ENCODE peak calls at places on chromosome 12, in four cellular contexts. M is left lung, A is tibial nerve, R is Peyer's patch. Z is an unnamed sample.

GRCh38 chr12:52005903-52006703 is 643 bp upstream of the TAMALIN start:
- DNase-seq in A (peak; percentile 47), R (peak; percentile 79), M (peak; percentile 86), Z (no peak)

GRCh38 chr12:12683725-12684124 is 12.3 kb downstream of the GPR19 start:
- DNase-seq in R (no peak), M (no peak), A (no peak), Z (no peak)

GRCh38 chr12:11761869-11762567 is 112.5 kb downstream of the ETV6 start:
- DNase-seq in A (no peak), M (no peak), R (no peak), Z (no peak)

GRCh38 chr12:105741786-105742566 is 396.8 kb downstream of the NUAK1 start:
- DNase-seq in R (no peak), A (no peak), M (no peak), Z (no peak)

GRCh38 chr12:8664228-8664963 is 1.8 kb upstream of the MFAP5 start:
- DNase-seq in R (no peak), M (no peak), A (peak; percentile 67), Z (no peak)

GRCh38 chr12:18634382-18634781 is 103.4 kb downstream of the PLCZ1 start:
- DNase-seq in R (no peak), A (no peak), M (no peak), Z (no peak)

GRCh38 chr12:122336015-122336946 is 70.0 kb upstream of the VPS33A start:
- DNase-seq in R (no peak), A (no peak), M (no peak), Z (no peak)

GRCh38 chr12:64187370-64187769 is 34.7 kb downstream of the KICS2 start:
- DNase-seq in R (no peak), A (no peak), M (no peak), Z (no peak)

GRCh38 chr12:93366427-93366826 is 11.3 kb upstream of the NUDT4 start:
- DNase-seq in A (no peak), R (no peak), M (no peak), Z (no peak)

GRCh38 chr12:107564946-107565345 is 120.7 kb upstream of the PWP1 start:
- DNase-seq in R (no peak), A (no peak), M (no peak), Z (no peak)

GRCh38 chr12:77855548-77855947 is 24.9 kb downstream of the NAV3 start:
- DNase-seq in A (no peak), R (no peak), M (no peak), Z (no peak)

GRCh38 chr12:67456281-67456918 is 187.2 kb downstream of the CAND1 start:
- DNase-seq in A (peak; percentile 45), R (no peak), M (no peak), Z (no peak)

GRCh38 chr12:93974252-93974651 is 174.1 kb upstream of the PLXNC1 start:
- DNase-seq in A (no peak), R (no peak), M (no peak), Z (no peak)

GRCh38 chr12:27064397-27065342 is 17.7 kb downstream of the C12orf71 start:
- DNase-seq in R (no peak), M (no peak), A (no peak), Z (no peak)

GRCh38 chr12:39839072-39839471 is 219.5 kb upstream of the ABCD2 start:
- DNase-seq in A (no peak), M (no peak), R (no peak), Z (no peak)

GRCh38 chr12:17976202-17976601 is 113.8 kb downstream of the RERGL start:
- DNase-seq in R (no peak), A (no peak), M (no peak), Z (no peak)

GRCh38 chr12:15435597-15435996 is 113.3 kb downstream of the PTPRO start:
- DNase-seq in R (no peak), A (no peak), M (no peak), Z (no peak)

GRCh38 chr12:12323606-12324005 is 26.4 kb downstream of the MANSC1 start:
- DNase-seq in R (no peak), M (no peak), A (no peak), Z (no peak)

GRCh38 chr12:11730299-11731041 is 81.0 kb downstream of the ETV6 start:
- DNase-seq in R (peak; percentile 74), M (no peak), A (no peak), Z (no peak)

GRCh38 chr12:1093166-1093751 is 102.2 kb downstream of the ERC1 start:
- DNase-seq in M (no peak), R (no peak), A (peak; percentile 74), Z (no peak)

GRCh38 chr12:48924617-48925217 is 575 bp downstream of the FKBP11 start:
- DNase-seq in R (peak; percentile 77), A (peak; percentile 25), M (peak; percentile 40), Z (peak; percentile 72)

GRCh38 chr12:108029081-108029790 is 99.9 kb upstream of the WSCD2 start:
- DNase-seq in A (no peak), M (no peak), R (no peak), Z (no peak)

GRCh38 chr12:117684471-117684870 is 284.3 kb downstream of the KSR2 start:
- DNase-seq in A (no peak), R (no peak), M (no peak), Z (no peak)

GRCh38 chr12:31491819-31492598 is 98.9 kb downstream of the DENND5B start:
- DNase-seq in M (no peak), R (no peak), A (no peak), Z (no peak)

GRCh38 chr12:5489760-5490432 is 58.0 kb downstream of the NTF3 start:
- DNase-seq in M (no peak), A (no peak), R (no peak), Z (no peak)

GRCh38 chr12:49187184-49187583 is 1.7 kb downstream of the TUBA1A start:
- DNase-seq in M (no peak), A (peak; percentile 68), R (no peak), Z (no peak)

GRCh38 chr12:90250766-90251165 is 542.1 kb upstream of the ATP2B1 start:
- DNase-seq in R (no peak), A (peak; percentile 64), M (no peak), Z (no peak)

GRCh38 chr12:7433276-7433822 is 10.6 kb downstream of the CD163L1 start:
- DNase-seq in A (no peak), M (no peak), R (no peak), Z (no peak)

GRCh38 chr12:109832534-109833306 is 478 bp downstream of the TRPV4 start:
- DNase-seq in M (no peak), A (no peak), R (no peak), Z (no peak)
- TF ChIP-seq CTCF in M (no peak), A (no peak), R (no peak), Z (no peak)

GRCh38 chr12:71014180-71014785 is 93.7 kb upstream of the PTPRR start:
- DNase-seq in R (no peak), A (no peak), M (no peak), Z (no peak)
- TF ChIP-seq CTCF in R (peak; percentile 82), A (peak; percentile 26), M (peak; percentile 18), Z (peak; percentile 20)

DNA sequence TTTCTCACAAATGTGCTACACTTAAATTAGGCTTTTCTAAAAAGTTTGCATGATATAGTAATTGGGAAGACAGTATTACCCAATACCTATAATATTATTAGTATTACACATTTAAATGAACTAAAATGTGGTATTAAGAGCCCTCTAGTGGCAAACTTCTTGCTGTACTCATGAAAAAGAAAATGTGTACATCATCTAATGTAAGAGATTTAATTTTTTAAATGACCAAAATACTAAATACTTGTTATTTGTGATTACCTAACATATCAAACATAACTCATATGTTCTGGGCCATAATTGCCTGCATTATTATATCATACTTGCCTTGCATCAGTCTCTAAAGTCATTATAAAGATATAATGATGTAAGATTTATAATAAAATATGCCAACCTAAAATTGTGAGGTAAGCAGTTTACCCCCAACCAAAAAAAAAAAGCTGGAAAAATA is 64.2 kb downstream of the DNAI7 start:
- DNase-seq in M (no peak), R (no peak), A (no peak), Z (no peak)
- TF ChIP-seq CTCF in M (peak; percentile 58), R (peak; percentile 41), A (peak; percentile 47), Z (peak; percentile 67)

GRCh38 chr12:114245555-114245954 is 160.4 kb downstream of the TBX5 start:
- DNase-seq in M (no peak), A (no peak), R (no peak), Z (no peak)
- TF ChIP-seq CTCF in M (no peak), A (no peak), R (no peak), Z (no peak)

Z was measured in mesothelial cell of epicardium.